ENCODE peak calls at places on chromosomes 13 and 19, in seven cellular contexts. E is adrenal gland, S is esophagus squamous epithelium, R is mucosa of descending colon, V is thyroid gland, I is neuronal stem cell, B is transverse colon. F is an unnamed sample. For H3K4me1, the result is how much of the 10 kb centered on the place peaks cover.

GRCh38 chr19:33177417-33177976 is 16.6 kb upstream of the LRP3 start:
- DNase-seq in E (no peak), S (peak), B (no peak), I (no peak), R (no peak), V (no peak), F (no peak)

GRCh38 chr13:30995331-30995730 is 62.9 kb downstream of the TEX26 start:
- DNase-seq in R (no peak), S (no peak), E (no peak), B (no peak), V (no peak), I (no peak), F (no peak)

GRCh38 chr19:51576850-51577249 is 5.8 kb downstream of the ZNF175 start:
- DNase-seq in V (no peak), I (no peak), S (no peak), B (no peak), E (no peak), R (no peak), F (no peak)

GRCh38 chr19:719081-719512 is 10.4 kb downstream of the PALM start:
- DNase-seq in V (peak), R (no peak), B (no peak), I (no peak), S (no peak), E (peak), F (no peak)

GRCh38 chr13:21333186-21333585 is 125.9 kb downstream of the ZDHHC20 start:
- DNase-seq in R (no peak), V (no peak), S (no peak), E (no peak), I (no peak), B (no peak), F (no peak)

GRCh38 chr19:53102701-53103140 is 501 bp downstream of the ZNF160 start:
- DNase-seq in B (peak), V (peak), R (no peak), E (peak), S (no peak), I (no peak), F (peak)

GRCh38 chr19:46731007-46731501 is 14.1 kb upstream of the PRKD2 start:
- DNase-seq in S (no peak), E (peak), I (no peak), B (no peak), R (no peak), V (no peak), F (peak)

GRCh38 chr19:35944553-35944952 is 8.4 kb downstream of the LRFN3 start:
- DNase-seq in B (no peak), I (no peak), R (no peak), S (no peak), V (no peak), E (no peak), F (no peak)

GRCh38 chr13:25744176-25744575 is 307.6 kb downstream of the SHISA2 start:
- DNase-seq in E (no peak), V (no peak), B (no peak), R (no peak), S (no peak), I (no peak), F (no peak)

GRCh38 chr19:3466630-3467029 is 13.7 kb downstream of the SMIM24 start:
- DNase-seq in E (no peak), S (no peak), V (no peak), R (no peak), B (no peak), I (no peak), F (no peak)

GRCh38 chr13:47397739-47398138 is 500.9 kb upstream of the HTR2A start:
- DNase-seq in E (no peak), S (no peak), R (no peak), I (no peak), B (no peak), V (no peak), F (no peak)

GRCh38 chr19:16436780-16437179 is 35.0 kb downstream of the EPS15L1 start:
- DNase-seq in B (no peak), S (no peak), I (no peak), V (no peak), R (no peak), E (no peak), F (no peak)

GRCh38 chr19:45567609-45568008 is 17.0 kb downstream of the OPA3 start:
- DNase-seq in E (no peak), I (no peak), S (no peak), V (no peak), B (no peak), R (no peak), F (no peak)

GRCh38 chr13:31875134-31875533 is 135.8 kb downstream of the RXFP2 start:
- DNase-seq in R (no peak), B (no peak), V (no peak), E (no peak), S (no peak), I (no peak), F (no peak)

GRCh38 chr13:46846736-46847135 is 49.8 kb upstream of the ESD start:
- DNase-seq in V (no peak), E (no peak), R (no peak), S (no peak), B (no peak), I (no peak), F (no peak)

GRCh38 chr19:33040994-33041827 is 23.5 kb downstream of the RHPN2 start:
- DNase-seq in E (no peak), V (no peak), I (no peak), S (no peak), R (peak), B (peak), F (no peak)

GRCh38 chr13:33377825-33378224 is 92.3 kb upstream of the STARD13 start:
- DNase-seq in E (no peak), V (no peak), B (no peak), I (no peak), R (no peak), S (no peak), F (no peak)

GRCh38 chr19:46945668-46946067 is 74.0 kb upstream of the NPAS1 start:
- DNase-seq in S (no peak), R (no peak), V (peak), B (no peak), E (no peak), I (no peak), F (no peak)

GRCh38 chr13:67048793-67049150 is 181.4 kb downstream of the PCDH9 start:
- DNase-seq in S (no peak), R (no peak), B (no peak), I (no peak), V (no peak), E (no peak), F (no peak)

GRCh38 chr19:45668342-45668871 is 386 bp downstream of the GIPR start:
- DNase-seq in B (peak), E (no peak), R (peak), I (no peak), S (no peak), V (no peak), F (no peak)

GRCh38 chr13:43128504-43128929 is 105.1 kb downstream of the DNAJC15 start:
- DNase-seq in S (no peak), R (no peak), I (no peak), E (no peak), V (no peak), B (no peak), F (no peak)

GRCh38 chr19:3096267-3096901 is 2.2 kb downstream of the GNA11 start:
- DNase-seq in S (no peak), B (peak), E (no peak), R (peak), I (no peak), V (no peak), F (peak)

GRCh38 chr13:86464193-86464592 is 665.0 kb upstream of the SLITRK6 start:
- DNase-seq in S (no peak), B (no peak), E (no peak), I (no peak), V (no peak), R (no peak), F (no peak)

GRCh38 chr19:6535558-6536137 is 4.8 kb downstream of the TNFSF9 start:
- DNase-seq in R (no peak), B (no peak), S (no peak), I (no peak), E (no peak), V (no peak), F (no peak)

GRCh38 chr19:42154471-42155323 is 22.5 kb upstream of the POU2F2 start:
- DNase-seq in R (no peak), V (no peak), S (no peak), I (no peak), E (peak), B (no peak), F (peak)

GRCh38 chr13:30796132-30796832 is 60.9 kb downstream of the ALOX5AP start:
- DNase-seq in B (no peak), V (peak), E (peak), R (no peak), S (no peak), I (no peak), F (no peak)

GRCh38 chr19:39840492-39840891 is 5.7 kb downstream of the FBL start:
- DNase-seq in I (no peak), V (no peak), E (no peak), B (no peak), R (no peak), S (no peak), F (no peak)

GRCh38 chr19:39843919-39844793 is 2.0 kb downstream of the FBL start:
- DNase-seq in R (peak), B (no peak), S (no peak), V (no peak), E (no peak), I (no peak), F (no peak)

GRCh38 chr19:39841041-39841440 is 5.1 kb downstream of the FBL start:
- DNase-seq in I (no peak), E (no peak), S (no peak), R (no peak), V (no peak), B (no peak), F (no peak)

GRCh38 chr19:39845172-39845571 is 1.0 kb downstream of the FBL start:
- DNase-seq in S (no peak), R (no peak), E (no peak), I (no peak), B (no peak), V (no peak), F (no peak)

GRCh38 chr19:39842693-39843435 is 3.3 kb downstream of the FBL start:
- DNase-seq in E (no peak), S (no peak), I (no peak), B (no peak), R (no peak), V (no peak), F (no peak)
- H3K4me1 ChIP-seq in E (under half), S (under half), I (under half), B (under half), R (under half), V (under half), F (half or more)

DNA sequence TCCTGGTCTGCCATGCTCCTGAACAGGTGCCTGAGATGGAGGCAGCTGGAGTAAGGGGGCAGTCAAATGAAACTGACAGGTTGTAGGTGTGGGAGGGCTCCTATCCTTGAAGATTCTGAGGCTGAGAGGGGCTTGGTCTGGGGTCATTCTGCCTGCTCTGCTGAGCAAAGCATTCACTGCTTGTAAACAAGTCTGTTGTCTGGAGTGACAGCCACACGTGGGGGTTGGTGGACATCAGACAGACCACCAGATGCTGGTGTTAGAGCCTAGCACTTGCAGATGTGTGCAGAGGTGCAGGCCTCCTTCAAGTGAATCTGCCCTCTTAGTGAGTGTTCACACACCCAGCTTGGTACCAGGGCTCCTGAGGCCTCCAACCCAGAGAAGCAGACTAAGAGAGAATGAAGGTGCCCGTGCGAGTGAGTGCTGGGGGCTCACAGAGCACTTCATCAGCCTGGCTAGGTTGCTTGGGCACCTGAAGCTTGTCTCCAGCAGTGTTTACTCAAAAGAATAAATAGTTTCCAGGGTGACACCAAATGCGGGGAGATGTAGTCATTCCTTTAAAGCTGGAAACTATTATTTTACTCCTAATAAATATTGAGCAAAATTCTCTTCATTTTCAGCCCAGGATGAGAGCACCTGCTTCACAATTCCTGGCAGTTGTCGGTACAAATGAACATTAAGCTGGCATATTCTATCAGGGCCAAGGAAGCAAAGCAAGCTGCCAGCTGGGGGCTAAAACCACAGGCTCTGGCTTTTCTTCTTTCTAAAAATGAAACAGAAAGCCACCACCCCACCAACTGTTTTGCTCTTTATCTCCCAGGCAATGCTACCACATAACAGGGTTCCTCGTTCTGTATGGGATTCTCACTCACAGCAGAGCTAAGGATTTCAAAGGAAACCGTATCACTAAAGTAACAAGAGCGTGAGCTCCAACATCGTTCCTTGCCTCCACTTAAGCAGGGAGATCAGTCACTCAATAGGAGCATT is 82.3 kb downstream of the RNASEH2B start:
- DNase-seq in I (no peak), V (no peak), R (peak), B (no peak), S (no peak), E (no peak), F (no peak)
- H3K4me1 ChIP-seq in I (under half), V (under half), R (under half), B (under half), S (under half), E (under half), F (under half)

GRCh38 chr19:14413765-14414171 is 5.4 kb downstream of the DDX39A start:
- DNase-seq in E (no peak), R (no peak), V (no peak), S (no peak), I (no peak), B (no peak), F (no peak)

GRCh38 chr19:14411161-14411560 is 8.0 kb downstream of the DDX39A start:
- DNase-seq in V (no peak), I (no peak), E (no peak), R (no peak), S (no peak), B (no peak), F (no peak)

GRCh38 chr19:14412436-14413071 is 6.6 kb downstream of the DDX39A start:
- DNase-seq in R (no peak), V (no peak), B (no peak), E (no peak), I (no peak), S (no peak), F (no peak)

GRCh38 chr19:14410775-14411134 is 8.4 kb downstream of the DDX39A start:
- DNase-seq in E (no peak), R (no peak), S (no peak), V (no peak), I (no peak), B (no peak), F (peak)

DNA sequence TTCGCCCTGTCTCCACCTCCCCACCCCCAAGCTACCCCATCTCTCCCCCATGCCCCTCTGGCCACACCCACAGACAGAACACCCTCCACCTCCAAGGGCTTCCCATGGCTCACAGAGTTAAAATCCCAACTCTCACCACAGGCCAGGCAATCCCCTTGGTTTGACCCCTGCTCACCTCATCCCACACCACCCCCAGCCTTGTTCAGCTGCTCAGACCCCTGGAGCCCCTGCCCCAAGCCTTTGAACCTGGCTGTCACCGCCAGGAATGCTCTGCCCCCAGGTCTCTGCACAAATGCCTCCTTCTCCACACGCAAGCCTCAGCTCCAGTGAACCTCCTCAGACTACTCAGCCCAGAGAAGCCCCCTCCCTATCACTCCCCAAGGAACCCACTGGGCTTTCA is 5.8 kb downstream of the DDX39A start:
- DNase-seq in E (no peak), B (no peak), R (no peak), V (no peak), I (no peak), S (no peak), F (no peak)
- H3K4me1 ChIP-seq in E (under half), B (under half), R (under half), V (under half), I (under half), S (under half), F (half or more)

DNA sequence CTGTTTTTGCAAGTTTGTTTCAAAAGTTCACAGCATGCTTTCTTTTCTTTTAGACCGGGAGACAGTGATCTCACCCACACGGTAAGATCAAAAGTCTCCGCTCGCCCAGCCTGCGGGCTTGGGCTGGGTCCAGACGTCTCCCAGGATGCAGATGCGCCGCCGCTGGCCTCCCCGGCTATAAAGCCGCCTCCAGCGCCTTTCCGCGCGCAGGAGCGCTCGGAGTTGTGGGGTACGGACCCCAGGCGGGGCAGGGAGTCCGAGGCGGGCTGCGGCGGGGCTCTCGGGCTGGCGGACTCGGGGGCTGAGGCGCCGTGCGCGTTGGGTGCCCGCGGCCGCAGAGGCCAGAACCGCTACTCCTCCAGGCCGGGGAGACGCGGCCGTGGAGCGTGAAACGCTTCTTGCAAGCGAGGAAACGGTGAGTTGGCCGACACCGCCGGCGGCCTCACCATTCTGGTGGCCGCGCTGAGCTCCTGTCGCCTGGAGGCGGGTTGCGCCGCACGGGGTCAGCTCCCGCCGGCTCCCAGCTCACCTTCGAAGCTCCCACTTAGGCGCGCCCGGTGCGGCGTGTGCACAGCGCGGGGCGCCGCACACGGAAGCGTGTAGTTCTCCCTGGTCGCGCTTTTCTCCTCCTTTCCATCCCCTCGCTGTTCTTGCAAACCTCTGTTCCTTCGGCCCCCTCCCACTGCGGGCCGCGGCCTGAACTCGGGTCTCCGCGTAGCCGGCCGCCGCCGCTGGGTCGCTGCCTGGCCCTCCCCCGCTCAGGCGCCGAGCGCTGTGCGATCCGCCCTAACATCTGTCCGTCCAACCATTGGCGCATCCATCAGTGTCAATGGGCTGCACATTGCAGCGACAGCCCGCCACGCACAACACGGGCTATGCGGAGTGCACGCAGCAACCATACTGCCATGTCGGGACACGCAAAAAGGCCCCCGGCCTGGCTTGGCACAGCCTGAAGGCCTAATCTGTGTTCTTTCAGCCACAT is 2.3 kb upstream of the TSHZ3 start:
- DNase-seq in R (peak), E (peak), S (no peak), I (no peak), V (peak), B (peak), F (peak)
- H3K4me1 ChIP-seq in R (under half), E (under half), S (under half), I (under half), V (under half), B (under half), F (under half)

GRCh38 chr19:39127812-39128510 is 2.4 kb downstream of the PAK4 start:
- DNase-seq in B (peak), V (peak), I (no peak), R (no peak), E (no peak), S (no peak), F (no peak)
- H3K4me1 ChIP-seq in B (under half), V (half or more), I (under half), R (half or more), E (under half), S (under half), F (half or more)

GRCh38 chr13:34913040-34913439 is 29.0 kb upstream of the NBEA start:
- DNase-seq in B (no peak), I (peak), E (no peak), S (no peak), V (peak), R (no peak), F (no peak)

GRCh38 chr13:34911159-34911558 is 30.9 kb upstream of the NBEA start:
- DNase-seq in I (no peak), B (no peak), S (no peak), R (no peak), V (no peak), E (no peak), F (no peak)

DNA sequence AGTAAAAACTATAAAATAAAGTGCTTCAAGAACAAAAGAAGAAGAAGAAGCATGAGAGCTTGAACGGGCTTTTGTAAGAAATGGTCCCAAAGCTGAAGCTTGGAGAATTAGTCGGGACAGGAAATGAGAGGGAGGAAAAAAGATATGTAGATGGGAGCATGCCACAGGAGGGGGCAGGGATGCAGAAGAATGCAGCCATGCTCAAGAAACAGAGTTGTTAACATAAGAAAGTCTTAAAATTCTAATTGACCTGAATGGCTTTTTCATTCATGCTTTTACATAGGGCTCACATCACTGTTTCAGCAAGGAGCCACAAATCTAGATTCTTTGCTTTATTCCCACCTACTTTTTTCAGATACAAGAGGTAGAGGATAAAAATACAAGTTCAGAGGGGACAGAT is 27.7 kb upstream of the NBEA start:
- DNase-seq in E (no peak), B (no peak), V (no peak), R (no peak), S (no peak), I (no peak), F (no peak)
- H3K4me1 ChIP-seq in E (under half), B (under half), V (under half), R (under half), S (under half), I (under half), F (under half)

F was measured in spleen.